ENCODE peak calls at places on chromosome 20, in nine cellular contexts. D is mesothelial cell of epicardium, G is uterus, Q is foreskin keratinocyte, A is RWPE1, F is body of pancreas, W is B cell, S is AG09309, L is cardiac muscle cell. Z is an unnamed sample.

GRCh38 chr20:56360133-56360898 is 1.5 kb downstream of the FAM210B start:
- DNase-seq in D (no peak), G (no peak), Q (no peak), A (peak), F (peak), W (no peak), S (no peak), L (no peak), Z (no peak)

GRCh38 chr20:64080013-64080812 is at the start of gene OPRL1:
- DNase-seq in D (no peak), G (no peak), Q (no peak), A (peak), F (no peak), W (peak), S (no peak), L (no peak), Z (peak)

GRCh38 chr20:58795923-58796245 is 54.8 kb downstream of the GNAS-AS1 start:
- DNase-seq in D (no peak), G (no peak), Q (no peak), A (no peak), F (no peak), W (no peak), S (no peak), L (no peak), Z (no peak)

GRCh38 chr20:63898882-63899558 is 4.1 kb downstream of the DNAJC5 start:
- DNase-seq in D (no peak), G (no peak), Q (no peak), A (no peak), F (peak), W (no peak), S (no peak), L (no peak), Z (no peak)

GRCh38 chr20:32387262-32387661 is 29.1 kb downstream of the ASXL1 start:
- DNase-seq in D (no peak), G (no peak), Q (no peak), A (no peak), F (no peak), W (no peak), S (no peak), L (no peak), Z (peak)

GRCh38 chr20:1489764-1490436 is 1.3 kb downstream of the SIRPB2 start:
- DNase-seq in D (no peak), G (no peak), Q (peak), A (peak), F (peak), W (no peak), S (no peak), L (no peak), Z (no peak)

GRCh38 chr20:31815408-31816188 is 3.6 kb upstream of the MYLK2 start:
- DNase-seq in D (no peak), G (no peak), Q (no peak), A (no peak), F (no peak), W (no peak), S (no peak), L (peak), Z (no peak)

GRCh38 chr20:2301164-2301622 is 5.4 kb downstream of the TGM3 start:
- DNase-seq in D (no peak), G (peak), Q (no peak), A (no peak), F (peak), W (peak), S (no peak), L (no peak), Z (no peak)

GRCh38 chr20:32440069-32440757 is 82.1 kb downstream of the ASXL1 start:
- DNase-seq in D (peak), G (no peak), Q (no peak), A (no peak), F (no peak), W (no peak), S (no peak), L (no peak), Z (no peak)

GRCh38 chr20:47146703-47147102 is 209.8 kb downstream of the ZMYND8 start:
- DNase-seq in D (no peak), G (no peak), Q (no peak), A (no peak), F (no peak), W (no peak), S (peak), L (peak), Z (peak)

GRCh38 chr20:60040471-60041162 is 82.4 kb downstream of the CDH26 start:
- DNase-seq in D (no peak), G (no peak), Q (no peak), A (no peak), F (no peak), W (no peak), S (no peak), L (no peak), Z (no peak)

GRCh38 chr20:58228103-58228483 is 360 bp downstream of the ANKRD60 start:
- DNase-seq in D (no peak), G (no peak), Q (no peak), A (no peak), F (no peak), W (no peak), S (no peak), L (no peak), Z (no peak)

GRCh38 chr20:58662142-58662473 is 11.0 kb downstream of the STX16 start:
- DNase-seq in D (no peak), G (no peak), Q (no peak), A (no peak), F (no peak), W (no peak), S (no peak), L (no peak), Z (no peak)

GRCh38 chr20:23625236-23625964 is 12.4 kb downstream of the CST3 start:
- DNase-seq in D (no peak), G (no peak), Q (peak), A (peak), F (no peak), W (no peak), S (no peak), L (no peak), Z (no peak)

GRCh38 chr20:14069796-14070195 is 74.5 kb downstream of the MACROD2 start:
- DNase-seq in D (no peak), G (no peak), Q (peak), A (no peak), F (no peak), W (no peak), S (no peak), L (no peak), Z (peak)

GRCh38 chr20:38308047-38308438 is 4.1 kb downstream of the BPI start:
- DNase-seq in D (no peak), G (no peak), Q (no peak), A (no peak), F (no peak), W (no peak), S (no peak), L (no peak), Z (no peak)

GRCh38 chr20:44736170-44737021 is 9.3 kb upstream of the KCNK15 start:
- DNase-seq in D (no peak), G (peak), Q (no peak), A (peak), F (peak), W (no peak), S (no peak), L (peak), Z (peak)

GRCh38 chr20:17613328-17614175 is 43.7 kb downstream of the DSTN start:
- DNase-seq in D (peak), G (no peak), Q (no peak), A (no peak), F (no peak), W (no peak), S (no peak), L (no peak), Z (no peak)

GRCh38 chr20:58822175-58822574 is 28.5 kb downstream of the GNAS-AS1 start:
- DNase-seq in D (no peak), G (no peak), Q (no peak), A (no peak), F (no peak), W (no peak), S (no peak), L (peak), Z (no peak)

GRCh38 chr20:19233025-19233794 is 20.8 kb downstream of the SLC24A3 start:
- DNase-seq in D (no peak), G (peak), Q (no peak), A (no peak), F (no peak), W (no peak), S (no peak), L (no peak), Z (no peak)

GRCh38 chr20:38986663-38987062 is 24.5 kb downstream of the DHX35 start:
- DNase-seq in D (no peak), G (peak), Q (no peak), A (no peak), F (no peak), W (no peak), S (no peak), L (no peak), Z (no peak)

GRCh38 chr20:54680872-54681297 is 205.5 kb downstream of the DOK5 start:
- DNase-seq in D (peak), G (no peak), Q (peak), A (peak), F (peak), W (no peak), S (no peak), L (peak), Z (peak)

GRCh38 chr20:47500554-47500953 is 1.1 kb upstream of the NCOA3 start:
- DNase-seq in D (no peak), G (no peak), Q (no peak), A (no peak), F (no peak), W (no peak), S (no peak), L (no peak), Z (no peak)

GRCh38 chr20:57999465-58000111 is 228.9 kb downstream of the ANKRD60 start:
- DNase-seq in D (no peak), G (no peak), Q (no peak), A (no peak), F (peak), W (no peak), S (no peak), L (no peak), Z (no peak)

GRCh38 chr20:23508896-23509579 is 18.1 kb downstream of the CST8 start:
- DNase-seq in D (no peak), G (no peak), Q (no peak), A (no peak), F (no peak), W (no peak), S (no peak), L (no peak), Z (no peak)

GRCh38 chr20:51732454-51732791 is 35.8 kb downstream of the ATP9A start:
- DNase-seq in D (no peak), G (peak), Q (no peak), A (no peak), F (no peak), W (no peak), S (no peak), L (no peak), Z (peak)

GRCh38 chr20:21521596-21522478 is 8.0 kb upstream of the NKX2-2 start:
- DNase-seq in D (no peak), G (no peak), Q (no peak), A (no peak), F (no peak), W (no peak), S (no peak), L (no peak), Z (no peak)

GRCh38 chr20:3461191-3461874 is 9.5 kb upstream of the ATRN start:
- DNase-seq in D (no peak), G (no peak), Q (no peak), A (no peak), F (no peak), W (no peak), S (no peak), L (no peak), Z (peak)

GRCh38 chr20:11585752-11586352 is 331.8 kb upstream of the BTBD3 start:
- DNase-seq in D (no peak), G (no peak), Q (no peak), A (peak), F (no peak), W (no peak), S (no peak), L (peak), Z (peak)
- TF ChIP-seq CTCF in D (peak), G (no peak), Q (peak), A (peak), F (no peak), W (no peak), S (peak), L (peak), Z (peak)

DNA sequence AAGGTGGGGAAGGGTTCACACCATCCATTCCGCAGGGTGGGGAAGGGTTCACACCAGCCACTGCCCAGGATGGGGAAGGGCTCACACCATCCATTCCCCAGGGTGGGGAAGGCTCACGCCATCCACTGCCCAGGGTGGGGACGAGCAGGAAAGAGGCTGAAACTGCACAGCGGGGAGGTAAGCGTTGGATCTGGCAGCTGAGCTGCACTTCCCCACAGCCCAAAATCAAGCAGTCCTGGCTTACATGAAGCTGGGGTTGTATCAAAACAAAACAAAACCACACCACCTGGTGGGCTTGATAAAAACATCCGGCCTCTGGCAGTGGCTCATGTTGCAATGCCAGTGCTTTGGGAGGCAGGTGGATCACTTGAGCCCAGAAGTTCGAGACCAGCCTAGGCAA is 268.5 kb downstream of the TAF4 start:
- DNase-seq in D (no peak), G (no peak), Q (no peak), A (no peak), F (no peak), W (no peak), S (no peak), L (no peak), Z (peak)
- TF ChIP-seq CTCF in D (no peak), G (no peak), Q (peak), A (no peak), F (no peak), W (no peak), S (no peak), L (no peak), Z (no peak)

GRCh38 chr20:25309395-25310267 is 61.7 kb downstream of the PYGB start:
- DNase-seq in D (no peak), G (peak), Q (no peak), A (peak), F (no peak), W (no peak), S (peak), L (no peak), Z (peak)
- TF ChIP-seq CTCF in D (no peak), G (no peak), Q (no peak), A (no peak), F (no peak), W (no peak), S (no peak), L (no peak), Z (no peak)

GRCh38 chr20:33518071-33518470 is 28.2 kb downstream of the CBFA2T2 start:
- DNase-seq in D (no peak), G (no peak), Q (peak), A (peak), F (no peak), W (no peak), S (peak), L (no peak), Z (peak)

GRCh38 chr20:33516882-33517281 is 27.0 kb downstream of the CBFA2T2 start:
- DNase-seq in D (no peak), G (no peak), Q (no peak), A (no peak), F (no peak), W (no peak), S (no peak), L (no peak), Z (peak)

GRCh38 chr20:33521461-33521860 is 31.6 kb downstream of the CBFA2T2 start:
- DNase-seq in D (no peak), G (no peak), Q (no peak), A (no peak), F (no peak), W (no peak), S (no peak), L (no peak), Z (no peak)

DNA sequence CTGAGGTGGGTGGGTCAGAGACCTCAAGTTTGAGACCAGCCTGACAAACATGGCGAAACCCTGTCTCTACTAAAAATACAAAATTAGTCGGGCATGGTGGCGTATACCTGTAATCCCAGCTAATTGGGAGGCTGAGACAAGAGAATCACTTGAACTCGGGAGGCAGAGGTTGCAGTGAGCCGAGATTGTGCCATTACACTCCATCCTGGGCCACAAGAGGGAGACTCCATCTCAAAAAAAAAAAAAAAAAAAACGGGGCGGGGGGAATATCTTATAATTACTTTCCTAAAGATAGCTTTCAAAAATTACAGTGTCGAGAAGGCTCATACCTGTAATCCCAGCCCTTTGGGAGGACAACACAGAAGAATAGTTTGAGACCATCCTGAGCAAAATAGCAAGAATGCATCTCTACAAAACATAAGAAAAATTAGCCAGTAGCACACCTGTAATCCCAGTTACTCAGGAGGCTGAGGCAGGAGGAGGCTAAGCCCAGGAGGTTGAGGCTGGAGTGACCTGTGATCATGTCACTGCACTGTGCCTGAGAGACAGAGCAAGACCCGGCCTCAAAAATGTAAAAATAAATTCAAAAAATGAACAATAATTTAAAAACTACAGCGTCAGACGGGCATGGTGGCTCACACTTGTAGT is 25.8 kb downstream of the CBFA2T2 start:
- DNase-seq in D (no peak), G (no peak), Q (no peak), A (no peak), F (no peak), W (no peak), S (no peak), L (no peak), Z (no peak)
- TF ChIP-seq CTCF in D (no peak), G (no peak), Q (peak), A (no peak), F (no peak), W (peak), S (peak), L (peak), Z (peak)

DNA sequence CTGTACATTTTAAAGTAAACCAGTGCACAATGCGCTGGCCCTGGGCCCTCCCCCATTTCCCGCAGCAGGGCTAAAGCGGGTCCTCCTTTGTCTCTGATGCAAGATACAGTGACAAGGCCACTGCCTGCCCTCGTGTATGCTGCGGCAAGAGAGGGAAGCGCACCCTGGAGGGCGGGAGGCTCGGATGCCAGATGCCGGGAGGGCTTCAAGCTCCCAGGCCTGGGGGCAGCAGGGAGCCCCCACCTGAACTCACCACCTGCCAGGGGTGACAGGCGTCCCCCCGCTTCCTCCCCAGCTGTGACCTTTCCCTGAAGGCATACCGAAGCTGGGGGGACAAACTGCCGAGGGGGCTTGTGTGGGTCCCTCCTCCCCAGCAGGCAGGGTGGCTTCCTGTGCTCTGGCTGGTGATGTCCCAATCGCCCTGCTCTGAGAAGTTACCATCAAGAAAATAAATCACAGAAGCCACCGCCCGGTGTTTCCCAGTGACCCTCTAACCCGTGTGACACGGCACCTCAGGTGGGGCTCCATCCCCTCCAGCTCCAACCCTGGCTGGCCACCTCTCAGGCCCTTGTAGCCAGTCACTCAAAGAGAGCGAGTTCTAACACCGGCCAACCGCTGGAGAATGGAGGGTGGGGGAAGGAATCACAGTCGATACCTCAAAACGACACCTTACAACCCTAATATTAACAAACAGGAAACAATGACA is 203.3 kb downstream of the PREX1 start:
- DNase-seq in D (no peak), G (no peak), Q (no peak), A (no peak), F (no peak), W (no peak), S (no peak), L (no peak), Z (no peak)
- TF ChIP-seq CTCF in D (no peak), G (no peak), Q (no peak), A (no peak), F (no peak), W (no peak), S (no peak), L (no peak), Z (no peak)

GRCh38 chr20:40160151-40160550 is 528.9 kb downstream of the MAFB start:
- DNase-seq in D (peak), G (peak), Q (no peak), A (peak), F (peak), W (no peak), S (peak), L (peak), Z (peak)
- TF ChIP-seq CTCF in D (peak), G (peak), Q (peak), A (peak), F (peak), W (peak), S (peak), L (peak), Z (peak)

Z was measured in astrocyte of the spinal cord.